ENCODE peak calls at places on chromosomes 6 and 20, in four cellular contexts. One of them, this sample, is unnamed.

GRCh38 chr20:60138263-60139127 is 180.3 kb downstream of the CDH26 start:
- DNase-seq in neuronal stem cell: no peak
- DNase-seq in H1: no peak
- DNase-seq in IMR-90: peak
- DNase-seq in this sample: no peak

GRCh38 chr6:119957195-119957594 is 607.6 kb upstream of the MAN1A1 start:
- DNase-seq in neuronal stem cell: peak
- DNase-seq in H1: peak
- DNase-seq in IMR-90: no peak
- DNase-seq in this sample: no peak

GRCh38 chr6:144349690-144350132 is 64.6 kb downstream of the UTRN start:
- DNase-seq in neuronal stem cell: no peak
- DNase-seq in IMR-90: peak
- DNase-seq in H1: no peak
- DNase-seq in this sample: no peak

GRCh38 chr20:53738945-53739798 is 145.5 kb upstream of the ZNF217 start:
- DNase-seq in H1: no peak
- DNase-seq in neuronal stem cell: no peak
- DNase-seq in IMR-90: no peak
- DNase-seq in this sample: peak

GRCh38 chr6:52162940-52163908 is 23.0 kb upstream of the IL17A start:
- DNase-seq in neuronal stem cell: no peak
- DNase-seq in IMR-90: peak
- DNase-seq in H1: no peak
- DNase-seq in this sample: peak

GRCh38 chr6:161038229-161039003 is 46.8 kb downstream of the MAP3K4 start:
- DNase-seq in H1: no peak
- DNase-seq in IMR-90: peak
- DNase-seq in neuronal stem cell: no peak
- DNase-seq in this sample: peak

GRCh38 chr20:46546936-46547335 is 3.5 kb downstream of the OCSTAMP start:
- DNase-seq in neuronal stem cell: no peak
- DNase-seq in IMR-90: no peak
- DNase-seq in H1: no peak
- DNase-seq in this sample: no peak

GRCh38 chr6:2558861-2559811 is 191.6 kb downstream of the MYLK4 start:
- DNase-seq in H1: no peak
- DNase-seq in IMR-90: no peak
- DNase-seq in neuronal stem cell: no peak
- DNase-seq in this sample: no peak

GRCh38 chr6:134666174-134666573 is 283.7 kb downstream of the ALDH8A1 start:
- DNase-seq in IMR-90: no peak
- DNase-seq in neuronal stem cell: no peak
- DNase-seq in H1: no peak
- DNase-seq in this sample: peak

DNA sequence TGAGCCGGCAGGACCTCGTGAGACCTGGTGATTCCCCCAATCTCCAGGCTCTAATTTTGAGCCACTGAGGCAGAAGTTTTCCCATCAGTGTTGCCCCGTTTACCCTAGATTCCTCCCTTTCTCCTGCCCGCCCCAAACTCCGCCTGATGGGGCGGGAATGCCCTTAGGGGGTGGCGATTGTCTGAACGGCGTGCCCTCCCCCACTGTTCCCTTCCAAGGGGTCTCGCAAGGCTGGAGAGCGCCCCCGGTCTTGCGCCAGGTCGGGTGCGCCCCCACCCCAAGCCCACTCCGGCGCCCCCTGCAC is 495 bp downstream of the ZFP64 start:
- DNase-seq in IMR-90: peak
- DNase-seq in neuronal stem cell: no peak
- DNase-seq in H1: no peak
- DNase-seq in this sample: peak
- H3K23ac ChIP-seq in IMR-90: no peak
- H3K23ac ChIP-seq in neuronal stem cell: peak
- H3K23ac ChIP-seq in H1: no peak
- H3K23ac ChIP-seq in this sample: no peak

DNA sequence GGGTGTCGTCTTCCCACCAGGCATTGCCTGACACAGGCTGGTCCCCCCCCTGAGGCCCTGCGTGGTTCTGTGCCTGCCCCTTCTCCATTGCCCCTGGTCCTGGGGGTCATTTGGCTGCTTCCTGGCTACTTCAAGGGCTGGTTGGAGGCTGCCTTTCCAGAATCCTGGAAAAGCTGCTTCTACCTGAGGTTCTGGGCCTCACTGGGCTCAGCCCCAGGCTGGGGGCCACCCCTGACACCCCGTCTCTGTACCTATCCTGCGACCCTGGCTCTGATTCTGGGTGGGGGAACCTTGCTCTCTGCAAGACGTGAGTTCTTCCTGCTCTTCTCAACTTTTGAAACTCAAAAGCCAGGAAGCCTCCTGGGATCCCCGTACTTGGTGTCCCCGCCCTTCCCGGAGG is 149.3 kb upstream of the PTPN1 start:
- DNase-seq in neuronal stem cell: no peak
- DNase-seq in H1: no peak
- DNase-seq in IMR-90: no peak
- DNase-seq in this sample: no peak
- H4K91ac ChIP-seq in neuronal stem cell: no peak
- H4K91ac ChIP-seq in H1: no peak
- H4K91ac ChIP-seq in IMR-90: peak
- H4K91ac ChIP-seq in this sample: peak

DNA sequence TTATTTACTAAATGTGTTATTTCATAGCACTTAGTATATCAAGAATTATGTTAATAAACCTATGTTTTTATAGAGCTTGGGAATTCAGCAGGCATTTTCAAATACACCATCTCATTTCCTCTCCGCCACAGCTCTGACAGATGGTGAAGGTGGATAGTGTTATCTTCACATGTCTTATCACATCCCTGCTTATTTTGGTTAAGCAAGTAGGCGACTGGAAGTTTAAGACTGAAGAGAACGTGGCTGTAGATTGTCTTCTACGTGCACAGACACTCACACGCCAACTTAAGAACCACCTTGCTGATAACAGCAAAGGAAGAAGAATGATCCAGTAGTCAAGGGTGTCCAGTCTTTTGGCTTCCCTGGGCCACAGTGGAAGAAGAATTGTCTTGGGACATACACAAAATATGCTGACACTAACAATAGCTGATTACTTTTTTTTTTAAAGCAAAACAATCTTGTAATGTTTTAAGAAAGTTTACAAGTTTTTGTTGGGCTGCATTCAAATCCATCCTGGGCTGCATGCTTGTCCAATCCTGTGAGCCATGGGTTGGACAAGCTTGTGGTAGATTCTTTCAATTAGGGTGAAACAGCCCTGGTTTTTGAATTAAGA is 43.3 kb upstream of the SCGN start:
- DNase-seq in neuronal stem cell: no peak
- DNase-seq in H1: no peak
- DNase-seq in IMR-90: no peak
- DNase-seq in this sample: no peak
- H4K8ac ChIP-seq in neuronal stem cell: no peak
- H4K8ac ChIP-seq in H1: no peak
- H4K8ac ChIP-seq in IMR-90: no peak
- H4K8ac ChIP-seq in this sample: no peak

DNA sequence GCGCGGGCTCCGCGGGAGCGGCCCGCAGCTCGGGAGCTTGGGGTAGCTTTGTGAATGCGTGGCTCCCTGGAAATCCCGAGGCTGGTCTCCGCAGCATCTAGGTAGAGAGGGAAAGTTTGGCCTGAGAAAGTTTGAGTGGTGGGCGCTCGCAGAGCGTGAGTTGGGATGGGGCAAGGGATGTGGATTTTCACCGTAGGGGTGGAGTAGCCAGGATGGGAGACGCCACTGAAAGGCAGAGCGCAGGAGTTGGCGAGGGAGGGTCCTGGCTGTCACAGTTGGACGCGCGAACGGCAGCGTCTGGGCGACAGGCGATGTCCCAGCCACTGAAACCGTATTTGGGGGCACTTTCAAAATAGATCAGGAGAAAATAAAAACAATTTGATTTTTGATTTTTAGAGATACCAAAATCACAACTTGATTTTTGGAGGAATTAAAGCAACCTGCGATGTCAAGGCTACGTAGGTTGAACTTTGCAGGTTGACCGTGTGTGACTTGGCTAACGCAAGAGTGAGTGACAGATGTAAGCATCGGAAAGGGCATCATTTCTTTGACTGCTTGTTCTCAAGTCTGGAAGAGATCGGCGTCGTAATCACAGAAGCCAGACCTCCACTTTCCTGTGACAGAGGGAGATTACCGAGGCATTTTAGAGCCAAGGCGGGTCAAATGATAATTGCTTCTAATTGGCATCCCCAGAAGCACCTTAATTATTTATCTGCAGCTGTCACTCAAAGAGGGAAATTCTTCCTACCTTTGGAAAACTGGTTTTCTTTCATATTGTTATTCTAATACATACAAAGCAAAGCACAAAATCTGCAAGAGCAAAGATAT is 646 bp downstream of the HEY2 start:
- DNase-seq in H1: no peak
- DNase-seq in IMR-90: no peak
- DNase-seq in neuronal stem cell: peak
- DNase-seq in this sample: no peak
- H3K23ac ChIP-seq in H1: no peak
- H3K23ac ChIP-seq in IMR-90: no peak
- H3K23ac ChIP-seq in neuronal stem cell: peak
- H3K23ac ChIP-seq in this sample: peak

DNA sequence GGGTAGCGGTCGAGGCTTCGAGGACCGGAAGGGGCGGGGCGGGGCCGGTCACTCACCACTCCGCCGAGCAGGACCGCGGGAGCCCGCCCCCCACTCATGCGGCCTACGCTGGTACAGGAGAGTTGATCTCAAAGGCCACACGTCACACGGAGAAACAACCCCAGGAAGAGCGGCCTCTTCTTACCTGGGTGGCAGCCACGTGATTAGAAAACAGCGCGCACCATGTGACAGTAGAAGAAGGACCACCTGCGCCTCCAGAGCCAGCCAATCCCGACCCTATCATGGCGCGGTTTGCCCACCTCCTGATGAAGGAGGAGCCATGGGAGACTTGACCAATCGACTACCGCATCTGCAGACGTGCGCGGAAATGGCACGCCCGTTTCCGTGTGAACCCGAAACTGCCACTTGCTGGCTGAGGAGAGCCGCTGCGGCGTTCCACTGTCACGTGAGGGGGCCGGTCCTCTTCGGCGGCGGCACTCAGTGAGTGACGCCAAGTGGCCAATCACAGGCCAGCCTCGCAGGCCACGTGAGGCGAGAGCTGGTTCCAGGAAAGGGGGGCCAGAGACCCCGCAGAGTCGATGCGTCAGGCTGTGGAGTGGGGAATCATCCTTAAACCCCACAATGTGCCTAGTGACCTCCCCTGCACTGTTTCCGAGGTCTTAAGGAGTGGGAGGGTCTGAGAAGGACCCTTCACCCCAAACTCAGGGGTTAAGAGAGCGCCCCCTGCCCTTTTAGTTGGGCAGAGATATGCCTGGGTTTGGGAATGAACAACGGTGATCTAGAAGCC is at the start of gene CUTA:
- DNase-seq in IMR-90: peak
- DNase-seq in neuronal stem cell: peak
- DNase-seq in H1: peak
- DNase-seq in this sample: peak
- H4K91ac ChIP-seq in IMR-90: peak
- H4K91ac ChIP-seq in neuronal stem cell: no peak
- H4K91ac ChIP-seq in H1: peak
- H4K91ac ChIP-seq in this sample: peak

GRCh38 chr20:2470432-2471193 is at the start of gene SNRPB:
- DNase-seq in IMR-90: peak
- DNase-seq in H1: peak
- DNase-seq in neuronal stem cell: peak
- DNase-seq in this sample: peak
- H4K8ac ChIP-seq in IMR-90: peak
- H4K8ac ChIP-seq in H1: peak
- H4K8ac ChIP-seq in neuronal stem cell: no peak
- H4K8ac ChIP-seq in this sample: peak

DNA sequence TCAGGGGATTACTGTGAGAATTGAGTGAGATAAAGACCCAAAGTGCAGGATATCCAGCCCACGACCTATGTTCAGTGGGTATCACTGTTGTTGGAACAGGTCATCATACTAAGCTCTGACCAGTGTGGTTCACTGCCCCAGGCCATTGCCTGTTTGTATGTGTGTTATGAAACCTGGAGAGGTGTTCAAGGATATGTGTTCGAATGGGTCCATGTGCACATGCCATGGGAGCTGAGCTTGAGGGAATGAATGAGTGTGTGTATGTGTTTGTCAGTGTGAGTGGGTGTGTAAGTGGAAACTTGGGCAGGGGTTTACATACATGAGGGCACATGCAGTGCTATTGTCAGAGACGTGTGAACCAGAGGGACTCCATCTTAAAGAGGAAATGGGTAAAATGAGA is 17.7 kb upstream of the AHCY start:
- DNase-seq in H1: no peak
- DNase-seq in IMR-90: no peak
- DNase-seq in neuronal stem cell: no peak
- DNase-seq in this sample: no peak
- H3K23ac ChIP-seq in H1: no peak
- H3K23ac ChIP-seq in IMR-90: no peak
- H3K23ac ChIP-seq in neuronal stem cell: no peak
- H3K23ac ChIP-seq in this sample: no peak

GRCh38 chr6:158231551-158232444 is 63.6 kb downstream of the GTF2H5 start:
- DNase-seq in H1: no peak
- DNase-seq in neuronal stem cell: peak
- DNase-seq in IMR-90: peak
- DNase-seq in this sample: peak

GRCh38 chr6:158232445-158233213 is 64.5 kb downstream of the GTF2H5 start:
- DNase-seq in H1: no peak
- DNase-seq in neuronal stem cell: peak
- DNase-seq in IMR-90: peak
- DNase-seq in this sample: peak

GRCh38 chr6:158230967-158231550 is 62.9 kb downstream of the GTF2H5 start:
- DNase-seq in H1: no peak
- DNase-seq in IMR-90: no peak
- DNase-seq in neuronal stem cell: no peak
- DNase-seq in this sample: no peak

GRCh38 chr6:158229823-158230222 is 61.7 kb downstream of the GTF2H5 start:
- DNase-seq in neuronal stem cell: no peak
- DNase-seq in IMR-90: no peak
- DNase-seq in H1: no peak
- DNase-seq in this sample: no peak

GRCh38 chr6:158233214-158233795 is 65.2 kb downstream of the GTF2H5 start:
- DNase-seq in neuronal stem cell: no peak
- DNase-seq in IMR-90: no peak
- DNase-seq in H1: no peak
- DNase-seq in this sample: no peak
- H4K91ac ChIP-seq in neuronal stem cell: no peak
- H4K91ac ChIP-seq in IMR-90: no peak
- H4K91ac ChIP-seq in H1: no peak
- H4K91ac ChIP-seq in this sample: no peak

This sample was measured in mesenchymal stem cell.